ENCODE peak calls at places on chromosomes 7 and 10, in four cellular contexts. F is activated T-cell treated with anti-CD3 and anti-CD28 coated beads, Interleukin-2, amount 50 U/mL, for 48 hours; H is T follicular helper cell; M is GM23338. O is an unnamed sample.
A peak's percentile ranks its signal among the peaks of the same experiment; 100 is the strongest.

GRCh38 chr10:22133640-22134624 is 83.9 kb downstream of the EBLN1 start:
- DNase-seq in H (no peak), M (no peak), F (no peak), O (no peak)

GRCh38 chr7:7564323-7564780 is 2.3 kb upstream of the MIOS start:
- DNase-seq in M (no peak), H (no peak), F (no peak), O (no peak)

GRCh38 chr10:70135046-70135445 is 2.4 kb upstream of the AIFM2 start:
- DNase-seq in F (no peak), M (no peak), H (no peak), O (no peak)

GRCh38 chr7:36475371-36475770 is 85.7 kb downstream of the ANLN start:
- DNase-seq in H (no peak), F (peak; percentile 38), M (peak; percentile 12), O (no peak)

GRCh38 chr7:156470399-156471320 is 169.9 kb upstream of the RNF32 start:
- DNase-seq in F (no peak), H (no peak), M (peak; percentile 51), O (no peak)

GRCh38 chr10:24791129-24791733 is 67.5 kb upstream of the ARHGAP21 start:
- DNase-seq in H (no peak), F (no peak), M (no peak), O (no peak)

GRCh38 chr7:33511735-33512134 is 382.4 kb downstream of the BBS9 start:
- DNase-seq in F (no peak), H (no peak), M (no peak), O (no peak)

GRCh38 chr7:72493850-72494661 is 81.9 kb upstream of the CALN1 start:
- DNase-seq in F (peak; percentile 65), M (peak; percentile 87), H (peak; percentile 3), O (peak; percentile 9)

GRCh38 chr7:30552330-30552729 is 42.3 kb upstream of the GARS1 start:
- DNase-seq in H (no peak), M (no peak), F (no peak), O (no peak)